ENCODE peak calls at places on chromosomes 13 and 19, in ten cellular contexts. One of them, this sample, is unnamed.

GRCh38 chr19:35224681-35225604 is 3.6 kb downstream of the FAM187B start:
- DNase-seq in right atrium auricular region: peak; percentile 43
- DNase-seq in ovary: no peak
- DNase-seq in cardiac fibroblast: no peak
- DNase-seq in fibroblast of the aortic adventitia: no peak
- DNase-seq in cardiac muscle cell: no peak
- DNase-seq in tibial artery: no peak
- DNase-seq in choroid plexus epithelial cell: no peak
- DNase-seq in PC-3: no peak
- DNase-seq in mucosa of descending colon: peak; percentile 59
- DNase-seq in this sample: no peak

GRCh38 chr13:71867101-71867814 is at the start of gene DACH1:
- DNase-seq in cardiac fibroblast: peak; percentile 50
- DNase-seq in mucosa of descending colon: peak; percentile 71
- DNase-seq in fibroblast of the aortic adventitia: peak; percentile 8
- DNase-seq in right atrium auricular region: no peak
- DNase-seq in choroid plexus epithelial cell: peak; percentile 62
- DNase-seq in PC-3: peak; percentile 24
- DNase-seq in tibial artery: no peak
- DNase-seq in cardiac muscle cell: peak; percentile 64
- DNase-seq in ovary: peak; percentile 8
- DNase-seq in this sample: peak; percentile 68

GRCh38 chr13:19067767-19068166 is 113.9 kb downstream of the TUBA3C start:
- DNase-seq in fibroblast of the aortic adventitia: no peak
- DNase-seq in ovary: no peak
- DNase-seq in tibial artery: no peak
- DNase-seq in choroid plexus epithelial cell: no peak
- DNase-seq in mucosa of descending colon: no peak
- DNase-seq in cardiac fibroblast: no peak
- DNase-seq in cardiac muscle cell: no peak
- DNase-seq in right atrium auricular region: no peak
- DNase-seq in PC-3: no peak
- DNase-seq in this sample: no peak

GRCh38 chr19:51986309-51987291 is at the start of gene ZNF350:
- DNase-seq in fibroblast of the aortic adventitia: peak; percentile 96
- DNase-seq in choroid plexus epithelial cell: peak; percentile 98
- DNase-seq in cardiac fibroblast: peak; percentile 97
- DNase-seq in right atrium auricular region: peak; percentile 94
- DNase-seq in PC-3: peak; percentile 97
- DNase-seq in tibial artery: peak; percentile 96
- DNase-seq in mucosa of descending colon: peak; percentile 92
- DNase-seq in cardiac muscle cell: peak; percentile 98
- DNase-seq in ovary: peak; percentile 88
- DNase-seq in this sample: peak; percentile 98

GRCh38 chr19:33678796-33679195 is 57.0 kb downstream of the CHST8 start:
- DNase-seq in cardiac muscle cell: no peak
- DNase-seq in tibial artery: no peak
- DNase-seq in fibroblast of the aortic adventitia: no peak
- DNase-seq in cardiac fibroblast: no peak
- DNase-seq in PC-3: no peak
- DNase-seq in mucosa of descending colon: no peak
- DNase-seq in right atrium auricular region: no peak
- DNase-seq in choroid plexus epithelial cell: no peak
- DNase-seq in ovary: no peak
- DNase-seq in this sample: no peak

GRCh38 chr13:43159007-43159406 is 135.6 kb downstream of the DNAJC15 start:
- DNase-seq in ovary: no peak
- DNase-seq in right atrium auricular region: no peak
- DNase-seq in PC-3: no peak
- DNase-seq in cardiac fibroblast: peak; percentile 66
- DNase-seq in mucosa of descending colon: no peak
- DNase-seq in fibroblast of the aortic adventitia: peak; percentile 54
- DNase-seq in cardiac muscle cell: peak; percentile 53
- DNase-seq in tibial artery: no peak
- DNase-seq in choroid plexus epithelial cell: peak; percentile 74
- DNase-seq in this sample: peak; percentile 67

GRCh38 chr19:6602729-6603114 is 11.8 kb upstream of the CD70 start:
- DNase-seq in mucosa of descending colon: no peak
- DNase-seq in ovary: no peak
- DNase-seq in fibroblast of the aortic adventitia: no peak
- DNase-seq in choroid plexus epithelial cell: no peak
- DNase-seq in right atrium auricular region: peak; percentile 23
- DNase-seq in PC-3: no peak
- DNase-seq in cardiac fibroblast: no peak
- DNase-seq in cardiac muscle cell: no peak
- DNase-seq in tibial artery: no peak
- DNase-seq in this sample: no peak

GRCh38 chr13:52665325-52665724 is 12.7 kb downstream of the SUGT1 start:
- DNase-seq in fibroblast of the aortic adventitia: peak; percentile 36
- DNase-seq in PC-3: peak; percentile 39
- DNase-seq in choroid plexus epithelial cell: peak; percentile 55
- DNase-seq in ovary: no peak
- DNase-seq in cardiac fibroblast: peak; percentile 47
- DNase-seq in right atrium auricular region: no peak
- DNase-seq in tibial artery: no peak
- DNase-seq in cardiac muscle cell: peak; percentile 29
- DNase-seq in mucosa of descending colon: no peak
- DNase-seq in this sample: peak; percentile 57

GRCh38 chr13:98468352-98468751 is 108.6 kb downstream of the STK24 start:
- DNase-seq in fibroblast of the aortic adventitia: no peak
- DNase-seq in choroid plexus epithelial cell: no peak
- DNase-seq in mucosa of descending colon: no peak
- DNase-seq in cardiac fibroblast: no peak
- DNase-seq in cardiac muscle cell: no peak
- DNase-seq in PC-3: no peak
- DNase-seq in ovary: no peak
- DNase-seq in tibial artery: peak; percentile 59
- DNase-seq in right atrium auricular region: no peak
- DNase-seq in this sample: no peak

GRCh38 chr13:62096652-62097051 is 681.0 kb upstream of the PCDH20 start:
- DNase-seq in cardiac fibroblast: no peak
- DNase-seq in ovary: no peak
- DNase-seq in PC-3: no peak
- DNase-seq in tibial artery: no peak
- DNase-seq in mucosa of descending colon: no peak
- DNase-seq in fibroblast of the aortic adventitia: no peak
- DNase-seq in cardiac muscle cell: no peak
- DNase-seq in right atrium auricular region: no peak
- DNase-seq in choroid plexus epithelial cell: no peak
- DNase-seq in this sample: no peak

GRCh38 chr19:28217064-28217463 is 995.9 kb downstream of the UQCRFS1 start:
- DNase-seq in fibroblast of the aortic adventitia: no peak
- DNase-seq in ovary: no peak
- DNase-seq in cardiac fibroblast: no peak
- DNase-seq in cardiac muscle cell: no peak
- DNase-seq in right atrium auricular region: no peak
- DNase-seq in PC-3: no peak
- DNase-seq in tibial artery: no peak
- DNase-seq in mucosa of descending colon: no peak
- DNase-seq in choroid plexus epithelial cell: no peak
- DNase-seq in this sample: no peak
- TF ChIP-seq CTCF in fibroblast of the aortic adventitia: no peak
- TF ChIP-seq CTCF in ovary: no peak
- TF ChIP-seq CTCF in cardiac fibroblast: no peak
- TF ChIP-seq CTCF in cardiac muscle cell: no peak
- TF ChIP-seq CTCF in right atrium auricular region: no peak
- TF ChIP-seq CTCF in PC-3: no peak
- TF ChIP-seq CTCF in tibial artery: no peak
- TF ChIP-seq CTCF in mucosa of descending colon: no peak
- TF ChIP-seq CTCF in choroid plexus epithelial cell: no peak
- TF ChIP-seq CTCF in this sample: no peak

DNA sequence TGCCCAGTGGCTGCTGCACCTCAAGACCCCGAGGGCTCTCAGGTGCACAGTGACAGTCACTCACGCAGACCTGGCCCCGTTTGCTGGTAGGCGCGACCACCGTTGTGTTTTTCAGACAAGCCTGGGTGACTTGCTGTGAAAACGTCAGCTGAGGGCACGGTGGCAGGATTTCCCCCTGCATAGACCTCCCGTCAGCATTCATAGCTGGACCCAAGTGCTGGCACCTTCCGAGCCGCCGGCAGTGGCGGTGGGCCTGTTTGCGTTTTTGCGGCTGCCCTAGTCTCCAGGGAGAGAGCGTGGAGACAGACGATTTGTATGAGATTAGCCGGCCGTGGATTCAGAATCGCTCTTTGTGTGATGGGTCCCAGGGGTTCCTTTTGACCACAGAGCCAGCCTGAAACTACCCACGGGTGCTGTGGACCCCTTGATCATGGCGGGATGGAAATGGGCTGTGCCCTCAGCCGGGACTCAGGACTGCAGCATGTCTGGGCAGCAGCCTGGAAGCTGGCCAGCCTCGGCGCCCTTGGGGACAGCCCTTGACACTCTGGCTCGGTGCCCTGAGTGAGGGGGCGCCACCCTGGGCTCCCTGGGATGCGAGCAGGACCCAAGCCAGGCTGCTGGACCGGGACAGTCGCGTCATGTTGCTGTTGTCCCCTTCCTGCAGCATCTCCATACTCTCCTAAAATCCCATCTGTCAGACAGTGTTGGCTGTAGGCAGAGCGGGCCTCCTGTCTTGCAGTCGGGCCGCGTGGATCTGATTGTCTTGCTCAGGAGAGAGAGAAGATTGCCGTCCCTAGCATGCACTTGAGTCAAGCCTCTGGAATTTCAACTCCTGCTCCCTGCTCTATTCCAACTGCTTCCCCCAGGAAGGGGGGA is 8.6 kb downstream of the KDM4B start:
- DNase-seq in mucosa of descending colon: no peak
- DNase-seq in ovary: peak; percentile 66
- DNase-seq in PC-3: no peak
- DNase-seq in tibial artery: no peak
- DNase-seq in fibroblast of the aortic adventitia: peak; percentile 93
- DNase-seq in cardiac fibroblast: peak; percentile 92
- DNase-seq in right atrium auricular region: no peak
- DNase-seq in choroid plexus epithelial cell: peak; percentile 94
- DNase-seq in cardiac muscle cell: peak; percentile 92
- DNase-seq in this sample: peak; percentile 92
- H3K4me3 ChIP-seq in mucosa of descending colon: no peak overlapping the region
- H3K4me3 ChIP-seq in ovary: peak overlapping the region; percentile 18
- H3K4me3 ChIP-seq in PC-3: no peak overlapping the region
- H3K4me3 ChIP-seq in tibial artery: peak overlapping the region; percentile 25
- H3K4me3 ChIP-seq in fibroblast of the aortic adventitia: peak overlapping the region; percentile 51
- H3K4me3 ChIP-seq in cardiac fibroblast: no peak overlapping the region
- H3K4me3 ChIP-seq in right atrium auricular region: no peak overlapping the region
- H3K4me3 ChIP-seq in choroid plexus epithelial cell: no peak overlapping the region
- H3K4me3 ChIP-seq in cardiac muscle cell: no peak overlapping the region
- H3K4me3 ChIP-seq in this sample: peak overlapping the region; percentile 5

DNA sequence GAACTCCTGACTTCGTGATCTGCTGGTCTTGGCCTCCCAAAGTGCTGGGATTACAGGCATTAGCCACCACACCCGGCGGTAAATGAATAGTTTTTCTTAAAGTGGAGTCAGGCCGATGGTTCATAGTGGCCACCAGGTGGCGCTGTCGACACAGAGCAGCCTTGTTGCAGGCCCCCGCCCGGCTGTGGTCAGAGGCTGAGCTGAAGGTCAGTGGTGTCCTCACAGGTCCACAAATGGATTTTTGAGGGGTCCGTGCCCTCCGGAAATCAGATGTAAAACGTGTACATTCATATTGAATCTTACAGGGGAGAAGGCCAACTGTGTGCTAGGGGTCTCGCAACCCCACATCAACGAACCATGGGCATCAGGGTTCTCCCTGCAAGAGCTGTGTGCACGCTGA is 13.4 kb upstream of the WDR18 start:
- DNase-seq in cardiac fibroblast: no peak
- DNase-seq in right atrium auricular region: no peak
- DNase-seq in PC-3: no peak
- DNase-seq in cardiac muscle cell: peak; percentile 18
- DNase-seq in choroid plexus epithelial cell: peak; percentile 40
- DNase-seq in mucosa of descending colon: no peak
- DNase-seq in fibroblast of the aortic adventitia: no peak
- DNase-seq in tibial artery: no peak
- DNase-seq in ovary: no peak
- DNase-seq in this sample: no peak
- TF ChIP-seq CTCF in cardiac fibroblast: peak; percentile 63
- TF ChIP-seq CTCF in right atrium auricular region: peak; percentile 12
- TF ChIP-seq CTCF in PC-3: peak; percentile 74
- TF ChIP-seq CTCF in cardiac muscle cell: peak; percentile 56
- TF ChIP-seq CTCF in choroid plexus epithelial cell: peak; percentile 78
- TF ChIP-seq CTCF in mucosa of descending colon: no peak
- TF ChIP-seq CTCF in fibroblast of the aortic adventitia: peak; percentile 65
- TF ChIP-seq CTCF in tibial artery: no peak
- TF ChIP-seq CTCF in ovary: peak; percentile 21
- TF ChIP-seq CTCF in this sample: peak; percentile 53

GRCh38 chr13:87676254-87677042 is 5.3 kb downstream of the SLITRK5 start:
- DNase-seq in cardiac fibroblast: no peak
- DNase-seq in PC-3: no peak
- DNase-seq in fibroblast of the aortic adventitia: no peak
- DNase-seq in choroid plexus epithelial cell: no peak
- DNase-seq in mucosa of descending colon: peak; percentile 27
- DNase-seq in tibial artery: no peak
- DNase-seq in right atrium auricular region: no peak
- DNase-seq in ovary: no peak
- DNase-seq in cardiac muscle cell: no peak
- DNase-seq in this sample: no peak

GRCh38 chr13:87671824-87672603 is 843 bp downstream of the SLITRK5 start:
- DNase-seq in tibial artery: peak; percentile 64
- DNase-seq in choroid plexus epithelial cell: no peak
- DNase-seq in fibroblast of the aortic adventitia: no peak
- DNase-seq in ovary: no peak
- DNase-seq in cardiac muscle cell: no peak
- DNase-seq in cardiac fibroblast: no peak
- DNase-seq in right atrium auricular region: no peak
- DNase-seq in mucosa of descending colon: peak; percentile 37
- DNase-seq in PC-3: no peak
- DNase-seq in this sample: no peak

GRCh38 chr13:87677043-87677333 is 5.8 kb downstream of the SLITRK5 start:
- DNase-seq in right atrium auricular region: no peak
- DNase-seq in choroid plexus epithelial cell: no peak
- DNase-seq in cardiac muscle cell: no peak
- DNase-seq in ovary: no peak
- DNase-seq in mucosa of descending colon: no peak
- DNase-seq in tibial artery: no peak
- DNase-seq in PC-3: no peak
- DNase-seq in fibroblast of the aortic adventitia: no peak
- DNase-seq in cardiac fibroblast: no peak
- DNase-seq in this sample: no peak

GRCh38 chr13:87675851-87676250 is 4.7 kb downstream of the SLITRK5 start:
- DNase-seq in fibroblast of the aortic adventitia: no peak
- DNase-seq in mucosa of descending colon: no peak
- DNase-seq in ovary: no peak
- DNase-seq in choroid plexus epithelial cell: no peak
- DNase-seq in PC-3: no peak
- DNase-seq in tibial artery: no peak
- DNase-seq in cardiac fibroblast: no peak
- DNase-seq in cardiac muscle cell: no peak
- DNase-seq in right atrium auricular region: no peak
- DNase-seq in this sample: no peak

DNA sequence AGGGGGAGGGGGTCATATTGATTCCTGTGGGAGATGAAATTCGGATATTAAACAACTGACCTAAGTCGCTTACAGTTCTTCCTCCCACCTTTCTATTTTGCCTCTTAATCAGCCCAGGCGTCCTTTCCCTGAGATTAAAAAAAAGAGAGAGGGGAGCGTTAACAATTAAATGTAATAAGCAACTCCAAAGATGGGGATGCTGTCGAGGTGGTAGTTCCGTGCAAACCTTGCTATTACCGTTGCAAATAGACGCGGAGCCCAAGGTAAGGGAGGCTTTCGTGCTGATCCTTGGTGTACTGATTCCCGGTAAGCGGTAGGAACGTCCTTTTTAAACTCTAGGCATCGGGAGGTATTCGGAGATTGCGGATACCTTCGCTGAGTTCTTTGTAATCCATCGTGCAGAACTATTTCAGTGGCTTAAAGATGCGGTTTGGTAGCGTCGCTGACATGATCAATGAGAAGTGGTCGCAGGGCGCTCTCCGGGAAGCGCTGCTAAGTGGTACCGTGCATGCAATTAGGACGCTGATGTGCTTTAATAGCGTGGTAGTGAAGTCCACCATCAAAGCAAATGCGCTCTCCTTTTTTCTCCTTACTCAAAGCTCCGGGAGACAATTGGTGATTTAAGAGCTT is 3.1 kb downstream of the SLITRK5 start:
- DNase-seq in PC-3: no peak
- DNase-seq in mucosa of descending colon: no peak
- DNase-seq in ovary: no peak
- DNase-seq in right atrium auricular region: no peak
- DNase-seq in fibroblast of the aortic adventitia: no peak
- DNase-seq in cardiac fibroblast: no peak
- DNase-seq in choroid plexus epithelial cell: no peak
- DNase-seq in tibial artery: no peak
- DNase-seq in cardiac muscle cell: no peak
- DNase-seq in this sample: no peak
- H3K4me3 ChIP-seq in PC-3: peak overlapping the region; percentile 75
- H3K4me3 ChIP-seq in mucosa of descending colon: no peak overlapping the region
- H3K4me3 ChIP-seq in ovary: no peak overlapping the region
- H3K4me3 ChIP-seq in right atrium auricular region: no peak overlapping the region
- H3K4me3 ChIP-seq in fibroblast of the aortic adventitia: no peak overlapping the region
- H3K4me3 ChIP-seq in cardiac fibroblast: no peak overlapping the region
- H3K4me3 ChIP-seq in choroid plexus epithelial cell: peak overlapping the region; percentile 20
- H3K4me3 ChIP-seq in tibial artery: no peak overlapping the region
- H3K4me3 ChIP-seq in cardiac muscle cell: peak overlapping the region; percentile 47
- H3K4me3 ChIP-seq in this sample: no peak overlapping the region